ENCODE peak calls at places on chromosomes 13 and 19, in nine cellular contexts. N is iPS DF 6.9, S is SJSA1, Z is astrocyte, I is IMR-90, K is breast epithelium, Y is small intestine, V is neural progenitor cell, T is GM23338. H is an unnamed sample.

GRCh38 chr13:104477256-104477655 is 1411.0 kb upstream of the SLC10A2 start:
- DNase-seq in Z (peak; percentile 77), V (no peak), K (no peak), T (no peak), Y (no peak), I (no peak), S (no peak), N (no peak), H (no peak)

GRCh38 chr19:13102416-13102665 is 317 bp downstream of the LYL1 start:
- DNase-seq in Y (no peak), S (no peak), N (no peak), K (no peak), I (no peak), T (no peak), Z (no peak), V (no peak), H (peak; percentile 73)

GRCh38 chr13:66992683-66993082 is 237.5 kb downstream of the PCDH9 start:
- DNase-seq in V (no peak), N (no peak), S (no peak), I (no peak), Z (no peak), T (no peak), K (no peak), Y (no peak), H (no peak)

GRCh38 chr19:6185825-6186193 is 50.3 kb downstream of the ACSBG2 start:
- DNase-seq in V (no peak), N (no peak), K (no peak), S (no peak), I (no peak), Y (no peak), T (no peak), Z (no peak), H (no peak)

GRCh38 chr19:40403262-40403984 is 9.8 kb downstream of the PRX start:
- DNase-seq in I (peak; percentile 84), V (peak; percentile 97), T (peak; percentile 99), S (peak; percentile 69), Y (peak; percentile 78), K (peak; percentile 86), Z (peak; percentile 73), N (no peak), H (peak; percentile 91)

GRCh38 chr13:97631158-97631557 is 197.2 kb downstream of the RAP2A start:
- DNase-seq in I (no peak), Z (no peak), K (no peak), N (no peak), S (no peak), V (peak; percentile 34), T (peak; percentile 67), Y (no peak), H (no peak)

GRCh38 chr13:48844676-48845075 is 131.0 kb upstream of the FNDC3A start:
- DNase-seq in V (no peak), S (no peak), Y (no peak), T (no peak), I (no peak), K (no peak), Z (no peak), N (no peak), H (no peak)

GRCh38 chr13:33072282-33072681 is 56.1 kb downstream of the KL start:
- DNase-seq in T (no peak), N (no peak), K (no peak), S (no peak), I (no peak), Z (no peak), V (no peak), Y (no peak), H (peak; percentile 7)

GRCh38 chr13:113364933-113365371 is 1.0 kb upstream of the GRTP1 start:
- DNase-seq in I (no peak), Z (no peak), S (no peak), K (no peak), V (no peak), N (no peak), T (peak; percentile 46), Y (no peak), H (peak; percentile 21)

GRCh38 chr13:21001471-21001870 is 59.9 kb downstream of the LATS2 start:
- DNase-seq in S (no peak), T (no peak), N (no peak), K (no peak), I (no peak), Z (no peak), Y (no peak), V (no peak), H (no peak)

GRCh38 chr19:17775245-17775927 is 19.6 kb upstream of the B3GNT3 start:
- DNase-seq in K (no peak), T (peak; percentile 85), V (peak; percentile 82), Z (no peak), S (peak; percentile 29), N (no peak), Y (no peak), I (peak; percentile 19), H (peak; percentile 51)

GRCh38 chr19:39430675-39431593 is 4.8 kb downstream of the RPS16 start:
- DNase-seq in N (no peak), I (peak; percentile 100), S (peak; percentile 81), K (no peak), Z (peak; percentile 100), V (no peak), Y (peak; percentile 38), T (peak; percentile 74), H (peak; percentile 52)

GRCh38 chr13:49441846-49442245 is 2.0 kb downstream of the CAB39L start:
- DNase-seq in K (no peak), I (peak; percentile 85), S (no peak), N (no peak), Y (no peak), T (no peak), V (no peak), Z (peak; percentile 90), H (no peak)

GRCh38 chr19:17565611-17566010 is 10.2 kb downstream of the COLGALT1 start:
- DNase-seq in K (no peak), Z (no peak), N (no peak), S (peak; percentile 71), I (peak; percentile 13), Y (no peak), V (no peak), T (no peak), H (no peak)

GRCh38 chr13:64928704-64929499 is 2301.2 kb downstream of the PCDH9 start:
- DNase-seq in N (no peak), K (no peak), Y (no peak), T (no peak), Z (peak; percentile 91), S (peak; percentile 71), I (peak; percentile 86), V (no peak), H (peak; percentile 75)

GRCh38 chr19:40907968-40908735 is 26.1 kb upstream of the CYP2A7 start:
- DNase-seq in I (no peak), N (no peak), Y (no peak), T (peak; percentile 78), V (peak; percentile 24), S (no peak), Z (no peak), K (peak; percentile 22), H (peak; percentile 11)

GRCh38 chr19:35495107-35496064 is 5.1 kb upstream of the KRTDAP start:
- DNase-seq in T (peak; percentile 86), I (peak; percentile 55), Y (peak; percentile 55), K (peak; percentile 27), Z (peak; percentile 21), N (no peak), V (peak; percentile 76), S (peak; percentile 45), H (peak; percentile 87)

GRCh38 chr13:96816261-96816660 is 178.0 kb downstream of the OXGR1 start:
- DNase-seq in I (no peak), Z (no peak), Y (no peak), K (no peak), T (no peak), V (no peak), S (no peak), N (no peak), H (peak; percentile 59)

GRCh38 chr13:45393941-45394570 is 24.1 kb downstream of the SLC25A30 start:
- DNase-seq in V (peak; percentile 74), N (no peak), Z (peak; percentile 34), K (peak; percentile 61), T (peak; percentile 80), S (no peak), Y (peak; percentile 65), I (peak; percentile 54), H (peak; percentile 57)

GRCh38 chr13:51033431-51034185 is 77.5 kb downstream of the C13orf42 start:
- DNase-seq in Y (no peak), S (no peak), Z (no peak), N (no peak), I (no peak), V (no peak), K (no peak), T (peak; percentile 25), H (no peak)

GRCh38 chr19:52227196-52227940 is 37.5 kb downstream of the PPP2R1A start:
- DNase-seq in T (no peak), V (no peak), Z (no peak), N (no peak), K (no peak), S (no peak), Y (no peak), I (no peak), H (no peak)

GRCh38 chr19:2043269-2043641 is 7.8 kb downstream of the MKNK2 start:
- DNase-seq in I (no peak), Y (no peak), T (no peak), S (no peak), V (peak; percentile 5), Z (no peak), N (no peak), K (no peak), H (no peak)

GRCh38 chr19:7900401-7900870 is 3.2 kb upstream of the MAP2K7 start:
- DNase-seq in N (no peak), Y (no peak), V (no peak), Z (no peak), S (no peak), K (no peak), I (no peak), T (no peak), H (no peak)

GRCh38 chr13:111210488-111210887 is 95.4 kb downstream of the ARHGEF7 start:
- DNase-seq in S (peak; percentile 91), K (no peak), V (peak; percentile 45), Z (peak; percentile 87), Y (no peak), N (no peak), I (peak; percentile 91), T (no peak), H (peak; percentile 83)
- H3K4me1 ChIP-seq in S (peaks cover 35% of the 10 kb centered on the region), K (no peaks in the 10 kb centered on the region), V (peaks cover 61% of the 10 kb centered on the region), Z (peaks cover 31% of the 10 kb centered on the region), Y (peaks cover 6% of the 10 kb centered on the region), N (peaks cover 14% of the 10 kb centered on the region), I (peaks cover 16% of the 10 kb centered on the region), T (peaks cover 57% of the 10 kb centered on the region), H (peaks cover 32% of the 10 kb centered on the region)

GRCh38 chr19:29487432-29487831 is 38.4 kb upstream of the VSTM2B start:
- DNase-seq in Z (no peak), I (no peak), S (no peak), N (no peak), K (no peak), T (no peak), V (no peak), Y (no peak), H (no peak)
- H3K4me3 ChIP-seq in Z (no peak overlapping the region), I (no peak overlapping the region), S (no peak overlapping the region), N (no peak overlapping the region), K (no peak overlapping the region), T (no peak overlapping the region), V (no peak overlapping the region), Y (no peak overlapping the region), H (no peak overlapping the region)

GRCh38 chr19:4007836-4008539 is 452 bp downstream of the PIAS4 start:
- DNase-seq in T (peak; percentile 56), I (no peak), Y (peak; percentile 15), K (peak; percentile 30), Z (no peak), V (peak; percentile 66), S (peak; percentile 31), N (no peak), H (peak; percentile 59)
- H3K4me1 ChIP-seq in T (peaks cover 14% of the 10 kb centered on the region), I (peaks cover 24% of the 10 kb centered on the region), Y (peaks cover 5% of the 10 kb centered on the region), K (peaks cover 4% of the 10 kb centered on the region), Z (peaks cover 13% of the 10 kb centered on the region), V (peaks cover 13% of the 10 kb centered on the region), S (peaks cover 19% of the 10 kb centered on the region), N (peaks cover 2% of the 10 kb centered on the region), H (peaks cover 18% of the 10 kb centered on the region)

GRCh38 chr19:56838930-56839664 is 1.4 kb downstream of the PEG3 start:
- DNase-seq in T (no peak), Z (peak; percentile 12), K (peak; percentile 99), V (no peak), Y (peak; percentile 2), S (no peak), I (no peak), N (no peak), H (peak; percentile 84)
- H3K4me3 ChIP-seq in T (no peak overlapping the region), Z (peak overlapping the region; percentile 48), K (peak overlapping the region; percentile 75), V (no peak overlapping the region), Y (no peak overlapping the region), S (no peak overlapping the region), I (no peak overlapping the region), N (no peak overlapping the region), H (peak overlapping the region; percentile 63)

H was measured in GM23248.